ENCODE peak calls at places on chromosome 22, in six cellular contexts. W, K, E, Z, L and X are unnamed samples.
A peak's percentile ranks its signal among the peaks of the same experiment; 100 is the strongest.

GRCh38 chr22:27857441-27857840 is 55.9 kb upstream of the MN1 start:
- DNase-seq in L (peak; percentile 48), E (no peak), W (no peak), K (no peak), Z (no peak), X (no peak)

GRCh38 chr22:27474711-27475547 is 326.6 kb downstream of the MN1 start:
- DNase-seq in K (no peak), Z (peak; percentile 86), E (no peak), L (peak; percentile 86), W (peak; percentile 74), X (peak; percentile 92)

GRCh38 chr22:33896154-33896800 is 24.0 kb downstream of the LARGE1 start:
- DNase-seq in E (no peak), K (no peak), W (no peak), L (no peak), Z (no peak), X (no peak)

GRCh38 chr22:27952091-27952490 is 33.0 kb upstream of the PITPNB start:
- DNase-seq in Z (peak; percentile 80), L (peak; percentile 79), K (no peak), W (no peak), E (no peak), X (peak; percentile 46)

GRCh38 chr22:40243891-40244290 is 66.2 kb downstream of the TNRC6B start:
- DNase-seq in Z (no peak), L (no peak), W (no peak), K (no peak), E (no peak), X (no peak)

GRCh38 chr22:27867114-27867957 is 51.7 kb downstream of the PITPNB start:
- DNase-seq in Z (peak; percentile 67), E (no peak), K (no peak), L (no peak), W (no peak), X (no peak)

GRCh38 chr22:28710112-28710888 is 30.7 kb upstream of the TTC28 start:
- DNase-seq in W (no peak), E (no peak), Z (peak; percentile 88), L (peak; percentile 85), K (no peak), X (peak; percentile 43)

GRCh38 chr22:30245985-30246901 is at the start of gene LIF:
- DNase-seq in W (peak; percentile 55), L (peak; percentile 56), K (peak; percentile 88), E (peak; percentile 83), Z (peak; percentile 61), X (no peak)

GRCh38 chr22:32996702-32997101 is 61.5 kb downstream of the SYN3 start:
- DNase-seq in K (no peak), E (no peak), W (no peak), L (peak; percentile 22), Z (peak; percentile 8), X (no peak)

GRCh38 chr22:28893810-28894209 is 10.4 kb downstream of the ZNRF3 start:
- DNase-seq in K (no peak), L (no peak), W (no peak), E (no peak), Z (no peak), X (no peak)

GRCh38 chr22:24189249-24190158 is 8.2 kb downstream of the SUSD2 start:
- DNase-seq in L (peak; percentile 67), K (peak; percentile 70), Z (peak; percentile 78), E (peak; percentile 88), W (peak; percentile 67), X (no peak)

GRCh38 chr22:27241430-27242110 is 560.0 kb downstream of the MN1 start:
- DNase-seq in K (no peak), Z (peak; percentile 83), E (no peak), L (no peak), W (no peak), X (peak; percentile 19)

GRCh38 chr22:22684605-22685561 is 40.5 kb downstream of the GGTLC2 start:
- DNase-seq in W (no peak), K (peak; percentile 55), E (peak; percentile 20), L (peak; percentile 88), Z (peak; percentile 72), X (peak; percentile 43)

GRCh38 chr22:26597480-26597879 is 7.5 kb upstream of the TPST2 start:
- DNase-seq in K (no peak), Z (no peak), W (no peak), L (no peak), E (no peak), X (no peak)

GRCh38 chr22:26234267-26234666 is 65.0 kb downstream of the SEZ6L start:
- DNase-seq in K (no peak), Z (no peak), W (no peak), L (no peak), E (no peak), X (no peak)

GRCh38 chr22:31923166-31923565 is 21.2 kb upstream of the YWHAH start:
- DNase-seq in K (no peak), L (no peak), E (no peak), W (no peak), Z (peak; percentile 24), X (no peak)

GRCh38 chr22:38404419-38404818 is 50.6 kb downstream of the KCNJ4 start:
- DNase-seq in L (no peak), Z (no peak), W (no peak), K (no peak), E (no peak), X (no peak)

GRCh38 chr22:25334091-25334490 is 114.7 kb downstream of the CRYBB2 start:
- DNase-seq in L (peak; percentile 8), W (no peak), K (no peak), Z (peak; percentile 21), E (no peak), X (no peak)

GRCh38 chr22:23859201-23859600 is 1.5 kb downstream of the SLC2A11 start:
- DNase-seq in L (no peak), W (no peak), K (no peak), E (no peak), Z (no peak), X (no peak)

GRCh38 chr22:39214383-39215069 is 30.3 kb downstream of the PDGFB start:
- DNase-seq in K (no peak), W (no peak), E (peak; percentile 5), L (peak; percentile 5), Z (no peak), X (no peak)

GRCh38 chr22:28297504-28297903 is 378.4 kb upstream of the PITPNB start:
- DNase-seq in L (no peak), E (peak; percentile 29), K (no peak), Z (peak; percentile 8), W (no peak), X (no peak)

GRCh38 chr22:46126853-46127385 is 23.4 kb upstream of the PPARA start:
- DNase-seq in K (no peak), L (no peak), W (no peak), Z (no peak), E (no peak), X (no peak)

GRCh38 chr22:28029201-28029948 is 110.3 kb upstream of the PITPNB start:
- DNase-seq in Z (peak; percentile 85), K (no peak), W (no peak), E (no peak), L (peak; percentile 41), X (no peak)

GRCh38 chr22:23893446-23893956 is 682 bp upstream of the MIF start:
- DNase-seq in Z (no peak), W (no peak), L (no peak), E (no peak), K (no peak), X (no peak)

GRCh38 chr22:22908941-22909604 is 21.5 kb downstream of the IGLL5 start:
- DNase-seq in Z (no peak), E (no peak), K (no peak), L (no peak), W (no peak), X (no peak)

GRCh38 chr22:46256358-46256958 is 6.4 kb upstream of the CDPF1 start:
- DNase-seq in L (peak; percentile 82), Z (no peak), E (no peak), W (no peak), K (no peak), X (no peak)

DNA sequence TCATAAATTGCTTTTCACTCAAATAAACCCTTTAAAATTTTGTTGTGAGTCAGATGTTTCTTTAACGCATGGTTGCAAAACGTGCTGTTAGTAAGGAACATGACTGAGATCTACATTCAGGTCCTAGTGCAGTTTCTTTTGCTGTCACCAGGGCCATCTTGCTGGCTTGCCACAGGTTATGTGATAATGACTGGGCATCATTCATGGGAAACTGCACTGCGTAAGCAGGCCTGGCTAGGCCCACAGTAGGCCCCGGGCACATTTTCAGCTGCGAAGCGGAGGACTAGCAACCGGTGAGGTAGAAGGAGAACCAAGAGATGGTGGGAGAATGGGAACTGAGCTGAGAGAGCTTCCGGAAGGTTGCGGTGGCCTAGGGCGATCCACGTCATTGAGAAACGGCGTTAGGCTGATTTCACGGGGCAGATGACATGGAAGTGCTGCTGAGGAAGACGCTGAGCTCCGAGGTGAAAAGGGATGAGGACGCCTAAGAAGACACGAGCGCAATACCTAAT is 3.2 kb upstream of the KLHDC7B start:
- DNase-seq in Z (no peak), W (no peak), K (peak; percentile 21), E (peak; percentile 81), L (peak; percentile 64), X (no peak)
- TF ChIP-seq CTCF in Z (peak; percentile 19), W (no peak), K (no peak), E (no peak), L (peak; percentile 9), X (no peak)

GRCh38 chr22:17269224-17269606 is 50.0 kb upstream of the ADA2 start:
- DNase-seq in Z (no peak), K (no peak), E (no peak), W (no peak), L (no peak), X (no peak)

GRCh38 chr22:17266261-17266971 is 47.2 kb upstream of the ADA2 start:
- DNase-seq in K (no peak), L (no peak), W (no peak), Z (no peak), E (no peak), X (no peak)

GRCh38 chr22:17267661-17268330 is 48.6 kb upstream of the ADA2 start:
- DNase-seq in Z (no peak), W (no peak), K (no peak), L (no peak), E (no peak), X (no peak)

GRCh38 chr22:17269607-17270261 is 50.5 kb upstream of the ADA2 start:
- DNase-seq in W (no peak), E (no peak), K (no peak), L (no peak), Z (no peak), X (no peak)

GRCh38 chr22:17268501-17269223 is 49.4 kb upstream of the ADA2 start:
- DNase-seq in E (no peak), Z (peak; percentile 5), W (no peak), L (no peak), K (peak; percentile 56), X (no peak)
- TF ChIP-seq CTCF in E (peak; percentile 44), Z (no peak), W (no peak), L (peak; percentile 2), K (peak; percentile 56), X (peak; percentile 10)

GRCh38 chr22:35728639-35729308 is 11.1 kb downstream of the APOL5 start:
- DNase-seq in E (no peak), W (no peak), L (no peak), K (no peak), Z (no peak), X (no peak)
- TF ChIP-seq CTCF in E (no peak), W (no peak), L (no peak), K (no peak), Z (no peak), X (no peak)

DNA sequence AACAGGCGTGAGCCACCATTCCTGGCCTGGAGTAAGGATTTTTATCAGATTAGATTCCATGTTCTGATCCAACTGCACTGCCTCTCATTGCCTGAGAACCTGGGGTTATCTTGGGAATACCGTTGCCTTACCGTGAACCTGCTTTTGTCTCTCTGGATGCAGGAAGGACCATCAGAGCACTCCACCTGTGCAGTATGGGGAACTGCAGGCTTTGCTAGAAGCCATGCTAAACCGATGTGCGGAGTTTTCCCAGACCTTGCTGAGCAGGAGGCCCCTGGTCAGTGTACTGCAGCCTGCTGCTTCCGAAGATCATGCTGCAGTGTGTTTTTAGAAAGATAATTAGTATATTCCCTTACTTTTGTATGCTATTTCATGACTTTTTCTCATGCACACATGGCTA is 43.6 kb downstream of the MEI1 start:
- DNase-seq in L (no peak), W (no peak), E (no peak), Z (no peak), K (no peak), X (no peak)
- TF ChIP-seq CTCF in L (no peak), W (no peak), E (no peak), Z (no peak), K (no peak), X (peak; percentile 16)